ENCODE peak calls at places on chromosomes 13 and 19, in eight cellular contexts. M is MCF 10A, C is WTC11, R is T-helper 1 cell, E is transverse colon, D is endothelial cell of umbilical vein, J is NCI-H1092, O is T-cell. S is an unnamed sample.

GRCh38 chr13:23500858-23501257 is 67.4 kb upstream of the SACS start:
- DNase-seq in D (no peak), C (no peak), O (no peak), R (no peak), E (no peak), M (peak), J (no peak), S (no peak)

GRCh38 chr19:31326329-31327028 is 22.8 kb downstream of the TSHZ3 start:
- DNase-seq in J (no peak), C (no peak), O (no peak), D (no peak), M (no peak), E (no peak), R (no peak), S (no peak)

GRCh38 chr19:52200044-52200443 is 10.2 kb downstream of the PPP2R1A start:
- DNase-seq in O (no peak), M (no peak), D (peak), E (no peak), R (no peak), J (no peak), C (no peak), S (no peak)

GRCh38 chr13:49791753-49792549 is 531 bp downstream of the KPNA3 start:
- DNase-seq in E (peak), M (peak), O (peak), J (peak), C (peak), R (peak), D (no peak), S (peak)

GRCh38 chr13:26557393-26558073 is at the start of gene WASF3:
- DNase-seq in M (peak), C (peak), J (peak), R (no peak), O (peak), D (peak), E (peak), S (peak)

GRCh38 chr19:31110331-31110730 is 238.9 kb downstream of the TSHZ3 start:
- DNase-seq in M (peak), C (peak), O (no peak), J (no peak), E (no peak), R (no peak), D (no peak), S (no peak)

GRCh38 chr13:98299243-98299953 is 122.3 kb upstream of the RNF113B start:
- DNase-seq in E (no peak), D (no peak), R (no peak), J (no peak), C (no peak), O (no peak), M (no peak), S (no peak)

GRCh38 chr13:77047649-77048343 is 20.8 kb upstream of the FBXL3 start:
- DNase-seq in C (no peak), E (no peak), O (no peak), R (no peak), M (no peak), J (no peak), D (no peak), S (no peak)

GRCh38 chr19:17867087-17867486 is 4.7 kb upstream of the SLC5A5 start:
- DNase-seq in E (no peak), R (no peak), M (peak), D (no peak), J (no peak), C (no peak), O (no peak), S (no peak)

GRCh38 chr13:69720278-69720983 is 387.2 kb upstream of the ATXN8OS start:
- DNase-seq in J (no peak), E (peak), C (no peak), D (no peak), R (no peak), M (no peak), O (no peak), S (peak)

GRCh38 chr13:30618186-30618937 is 642 bp downstream of the USPL1 start:
- DNase-seq in D (peak), M (no peak), O (peak), R (peak), C (no peak), E (peak), J (no peak), S (peak)

GRCh38 chr13:28173793-28174192 is 35.4 kb downstream of the PAN3 start:
- DNase-seq in J (no peak), M (peak), D (no peak), R (no peak), C (no peak), O (no peak), E (no peak), S (no peak)

GRCh38 chr19:41426952-41427646 is at the start of gene B3GNT8:
- DNase-seq in E (peak), D (peak), O (peak), M (peak), R (peak), J (no peak), C (peak), S (peak)

GRCh38 chr13:75803175-75803611 is 167.1 kb downstream of the LMO7 start:
- DNase-seq in E (peak), D (peak), M (no peak), J (peak), C (peak), O (peak), R (peak), S (peak)

GRCh38 chr13:99018418-99019180 is 40.7 kb upstream of the DOCK9 start:
- DNase-seq in E (no peak), J (no peak), R (no peak), C (no peak), M (no peak), O (no peak), D (no peak), S (no peak)

GRCh38 chr19:41339936-41340335 is 13.8 kb downstream of the TGFB1 start:
- DNase-seq in M (no peak), O (no peak), J (no peak), D (no peak), C (no peak), E (no peak), R (no peak), S (no peak)

GRCh38 chr13:40706439-40706838 is 40.0 kb upstream of the FOXO1 start:
- DNase-seq in C (no peak), J (no peak), D (no peak), M (no peak), O (peak), E (no peak), R (no peak), S (no peak)

GRCh38 chr13:36919833-36920611 is at the start of gene SMAD9:
- DNase-seq in R (no peak), C (peak), O (no peak), E (peak), J (peak), M (peak), D (peak), S (peak)

GRCh38 chr19:46718934-46719551 is 2.1 kb upstream of the PRKD2 start:
- DNase-seq in E (no peak), C (no peak), J (no peak), O (no peak), D (no peak), M (no peak), R (no peak), S (no peak)

S was measured in left colon.